ENCODE peak calls at places on chromosome X, in five cellular contexts. N, X, Q, L and Y are unnamed samples. For H3K4me1, the result is how much of the 10 kb centered on the place peaks cover.

GRCh38 chrX:65644621-65645287 is 22.7 kb upstream of the MSN start:
- DNase-seq in L (no peak), Q (no peak), N (no peak), X (peak), Y (peak)

GRCh38 chrX:100048156-100048555 is 361.9 kb downstream of the PCDH19 start:
- DNase-seq in L (no peak), N (no peak), X (no peak), Q (no peak), Y (no peak)

GRCh38 chrX:154531626-154532025 is 15.0 kb downstream of the G6PD start:
- DNase-seq in L (no peak), N (no peak), X (no peak), Q (no peak), Y (no peak)

GRCh38 chrX:25007059-25008053 is 8.4 kb downstream of the ARX start:
- DNase-seq in X (no peak), Q (no peak), N (no peak), L (no peak), Y (no peak)

GRCh38 chrX:155888139-155888538 is 7.0 kb downstream of the VAMP7 start:
- DNase-seq in X (no peak), L (no peak), Q (no peak), N (no peak), Y (no peak)

GRCh38 chrX:17689971-17690409 is 47.3 kb upstream of the SCML1 start:
- DNase-seq in X (no peak), N (peak), Q (peak), L (no peak), Y (peak)

GRCh38 chrX:106615041-106615440 is 3.3 kb downstream of the RADX start:
- DNase-seq in X (no peak), L (no peak), N (no peak), Q (no peak), Y (no peak)

GRCh38 chrX:72169008-72169728 is 12.4 kb upstream of the PIN4 start:
- DNase-seq in X (no peak), N (no peak), Q (peak), L (peak), Y (no peak)

GRCh38 chrX:64805683-64806082 is 170.6 kb downstream of the ZC4H2 start:
- DNase-seq in L (no peak), X (no peak), N (no peak), Q (no peak), Y (no peak)

GRCh38 chrX:38312436-38312835 is 14.9 kb downstream of the RPGR start:
- DNase-seq in Q (no peak), N (no peak), L (no peak), X (no peak), Y (no peak)

GRCh38 chrX:48700246-48700645 is 3.7 kb downstream of the SUV39H1 start:
- DNase-seq in N (no peak), Q (no peak), L (no peak), X (no peak), Y (no peak)

GRCh38 chrX:2500091-2500680 is 590 bp downstream of the DHRSX start:
- DNase-seq in Q (peak), N (peak), X (peak), L (no peak), Y (peak)

GRCh38 chrX:20463296-20464075 is 196.8 kb upstream of the RPS6KA3 start:
- DNase-seq in N (no peak), Q (peak), X (no peak), L (no peak), Y (no peak)

GRCh38 chrX:74449937-74450330 is 28.6 kb downstream of the SLC16A2 start:
- DNase-seq in X (no peak), N (no peak), L (no peak), Q (no peak), Y (no peak)

GRCh38 chrX:156002517-156002916 is 5.0 kb downstream of the IL9R start:
- DNase-seq in N (no peak), L (no peak), X (no peak), Q (no peak), Y (no peak)

GRCh38 chrX:638482-639131 is 8.0 kb downstream of the SHOX start:
- DNase-seq in Q (no peak), N (no peak), L (peak), X (no peak), Y (no peak)

GRCh38 chrX:137999542-137999941 is 433.6 kb downstream of the ZIC3 start:
- DNase-seq in N (no peak), L (no peak), X (no peak), Q (no peak), Y (no peak)

GRCh38 chrX:12741416-12741815 is 49.8 kb upstream of the PRPS2 start:
- DNase-seq in X (no peak), Q (no peak), N (no peak), L (no peak), Y (no peak)

GRCh38 chrX:85375333-85375738 is 4.1 kb downstream of the POF1B start:
- DNase-seq in L (no peak), N (no peak), Q (no peak), X (peak), Y (no peak)

GRCh38 chrX:67607436-67607835 is 63.6 kb downstream of the AR start:
- DNase-seq in L (no peak), X (no peak), N (no peak), Q (no peak), Y (no peak)

GRCh38 chrX:107542500-107542899 is 85.8 kb upstream of the PRPS1 start:
- DNase-seq in X (no peak), L (no peak), Q (no peak), N (peak), Y (no peak)

GRCh38 chrX:75522565-75523411 is at the start of gene ZDHHC15:
- DNase-seq in L (peak), Q (no peak), X (peak), N (no peak), Y (peak)

GRCh38 chrX:40733691-40734090 is 1.7 kb downstream of the MED14 start:
- DNase-seq in X (no peak), N (no peak), L (no peak), Q (no peak), Y (no peak)

GRCh38 chrX:103537871-103538387 is 18.6 kb upstream of the RAB40A start:
- DNase-seq in L (no peak), N (no peak), X (no peak), Q (no peak), Y (no peak)

GRCh38 chrX:49258749-49259124 is 5.8 kb downstream of the FOXP3 start:
- DNase-seq in L (no peak), N (no peak), X (no peak), Q (no peak), Y (no peak)

GRCh38 chrX:124256209-124256608 is 76.3 kb upstream of the TEX13D start:
- DNase-seq in L (no peak), X (no peak), Q (no peak), N (no peak), Y (no peak)

GRCh38 chrX:101287402-101287801 is 3.7 kb downstream of the TAF7L start:
- DNase-seq in Q (peak), N (peak), X (no peak), L (no peak), Y (no peak)

GRCh38 chrX:147962476-147962875 is 18.7 kb upstream of the FMR1NB start:
- DNase-seq in L (no peak), N (no peak), Q (no peak), X (no peak), Y (no peak)

GRCh38 chrX:10902001-10902400 is 209.1 kb upstream of the HCCS start:
- DNase-seq in N (no peak), Q (no peak), L (no peak), X (no peak), Y (no peak)

GRCh38 chrX:152641996-152642395 is 4.3 kb downstream of the GABRQ start:
- DNase-seq in N (no peak), X (no peak), Q (no peak), L (no peak), Y (no peak)
- TF ChIP-seq CTCF in N (peak), X (no peak), Q (no peak), L (no peak), Y (no peak)

DNA sequence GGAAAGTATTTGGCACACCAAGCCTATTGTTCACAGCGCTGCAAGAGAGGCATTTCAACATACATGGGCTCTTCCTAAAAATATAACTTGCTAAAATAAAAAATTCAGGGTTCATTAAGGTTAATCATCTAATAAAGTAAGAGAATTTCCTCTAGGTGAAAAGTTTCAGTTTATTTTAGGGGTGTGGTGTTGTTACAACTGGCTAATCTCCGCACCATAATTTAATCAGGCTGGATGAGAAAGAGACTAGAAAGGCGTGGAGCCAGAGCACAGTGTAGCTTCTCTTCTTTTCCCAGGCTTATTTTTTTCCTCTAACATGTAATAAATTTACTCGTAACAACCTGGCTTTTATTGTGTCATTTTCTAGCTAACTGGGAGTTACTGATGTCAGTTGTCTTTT is 47.9 kb downstream of the FHL1 start:
- DNase-seq in L (no peak), Q (no peak), N (no peak), X (no peak), Y (no peak)
- H3K4me1 ChIP-seq in L (under half), Q (under half), N (under half), X (under half), Y (under half)

GRCh38 chrX:140091276-140091886 is 126.1 kb upstream of the CXorf66 start:
- DNase-seq in Q (no peak), X (no peak), N (no peak), L (no peak), Y (peak)
- TF ChIP-seq CTCF in Q (no peak), X (no peak), N (no peak), L (no peak), Y (no peak)

DNA sequence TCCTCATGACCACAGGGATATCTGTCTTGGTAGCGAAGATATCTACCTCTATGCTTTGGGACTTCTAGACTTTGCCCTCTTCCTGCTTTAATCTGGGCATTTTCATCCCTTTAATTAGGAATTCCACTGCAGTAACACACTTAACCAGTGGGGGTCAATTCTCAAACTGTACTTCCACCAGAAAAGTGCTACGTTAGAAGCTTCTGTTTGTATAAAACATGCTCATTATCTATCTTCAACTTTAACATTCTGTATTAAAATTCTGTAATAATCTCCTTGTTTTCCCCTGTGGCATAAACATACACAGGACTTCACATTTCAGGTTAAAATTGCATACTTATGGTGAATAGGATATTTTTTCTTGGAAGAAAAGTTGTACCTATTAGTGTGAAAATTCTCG is 105.6 kb downstream of the AMMECR1 start:
- DNase-seq in L (no peak), X (no peak), N (no peak), Q (no peak), Y (no peak)
- H3K4me1 ChIP-seq in L (under half), X (under half), N (under half), Q (under half), Y (under half)